ENCODE peak calls at places on chromosomes 11 and 22, in ten cellular contexts. X is ecto neural progenitor cell, R is GM12878, O is lung, G is NCI-H460, W is cardiac fibroblast, C is AG20443, Z is T-cell, N is skeletal muscle cell, J is HTR-8/SVneo. H is an unnamed sample.

GRCh38 chr22:36238348-36239149 is 778 bp downstream of the APOL2 start:
- DNase-seq in X (no peak), R (no peak), O (no peak), G (no peak), W (peak), C (no peak), Z (no peak), N (no peak), J (no peak), H (no peak)

GRCh38 chr11:41872458-41872857 is 413.0 kb upstream of the LRRC4C start:
- DNase-seq in X (no peak), R (no peak), O (no peak), G (no peak), W (no peak), C (no peak), Z (no peak), N (no peak), J (no peak), H (no peak)

GRCh38 chr22:29165336-29166060 is 40.2 kb upstream of the EMID1 start:
- DNase-seq in X (no peak), R (no peak), O (no peak), G (no peak), W (no peak), C (no peak), Z (no peak), N (no peak), J (no peak), H (peak)

GRCh38 chr22:49419661-49420060 is 408.0 kb downstream of the BRD1 start:
- DNase-seq in X (no peak), R (no peak), O (no peak), G (no peak), W (no peak), C (no peak), Z (no peak), N (no peak), J (no peak), H (no peak)

GRCh38 chr11:69253028-69253427 is 40.9 kb upstream of the MYEOV start:
- DNase-seq in X (no peak), R (no peak), O (no peak), G (no peak), W (peak), C (peak), Z (no peak), N (no peak), J (no peak), H (peak)

GRCh38 chr11:129374081-129374992 is 1.3 kb upstream of the BARX2 start:
- DNase-seq in X (peak), R (no peak), O (no peak), G (no peak), W (no peak), C (peak), Z (no peak), N (no peak), J (no peak), H (peak)

GRCh38 chr11:44949160-44950035 is 1.3 kb downstream of the TP53I11 start:
- DNase-seq in X (peak), R (no peak), O (peak), G (no peak), W (peak), C (peak), Z (peak), N (no peak), J (no peak), H (no peak)

GRCh38 chr11:129769059-129769458 is 46.6 kb upstream of the TMEM45B start:
- DNase-seq in X (no peak), R (no peak), O (no peak), G (no peak), W (no peak), C (no peak), Z (no peak), N (no peak), J (no peak), H (no peak)

GRCh38 chr22:19169947-19170318 is 8.6 kb downstream of the SLC25A1 start:
- DNase-seq in X (no peak), R (no peak), O (no peak), G (no peak), W (no peak), C (no peak), Z (no peak), N (no peak), J (no peak), H (peak)

GRCh38 chr11:132300283-132300682 is 929.9 kb downstream of the NTM start:
- DNase-seq in X (no peak), R (no peak), O (no peak), G (no peak), W (no peak), C (peak), Z (no peak), N (no peak), J (no peak), H (no peak)

GRCh38 chr11:91688672-91689071 is 535.9 kb upstream of the FAT3 start:
- DNase-seq in X (no peak), R (no peak), O (no peak), G (no peak), W (no peak), C (no peak), Z (no peak), N (no peak), J (no peak), H (no peak)

GRCh38 chr11:110366234-110366633 is 63.5 kb upstream of the FDX1 start:
- DNase-seq in X (no peak), R (no peak), O (peak), G (no peak), W (peak), C (no peak), Z (no peak), N (no peak), J (peak), H (no peak)

GRCh38 chr22:48757581-48757980 is 1070.1 kb downstream of the BRD1 start:
- DNase-seq in X (peak), R (no peak), O (no peak), G (no peak), W (no peak), C (no peak), Z (no peak), N (no peak), J (no peak), H (peak)

GRCh38 chr11:36186797-36187196 is 102.4 kb downstream of the COMMD9 start:
- DNase-seq in X (no peak), R (no peak), O (peak), G (no peak), W (no peak), C (no peak), Z (no peak), N (no peak), J (no peak), H (no peak)

GRCh38 chr11:3022300-3022967 is 30.3 kb upstream of the NAP1L4 start:
- DNase-seq in X (no peak), R (peak), O (no peak), G (no peak), W (peak), C (peak), Z (no peak), N (peak), J (no peak), H (peak)

GRCh38 chr11:44857490-44857889 is 93.2 kb downstream of the TP53I11 start:
- DNase-seq in X (no peak), R (no peak), O (no peak), G (no peak), W (no peak), C (no peak), Z (no peak), N (no peak), J (no peak), H (peak)

GRCh38 chr11:62602141-62603071 is 741 bp upstream of the MTA2 start:
- DNase-seq in X (peak), R (no peak), O (peak), G (no peak), W (peak), C (peak), Z (no peak), N (no peak), J (no peak), H (peak)

GRCh38 chr22:40728731-40729189 is 49.5 kb downstream of the MCHR1 start:
- DNase-seq in X (no peak), R (no peak), O (peak), G (no peak), W (peak), C (no peak), Z (peak), N (peak), J (no peak), H (no peak)

GRCh38 chr22:43858156-43858895 is 4.0 kb downstream of the SULT4A1 start:
- DNase-seq in X (no peak), R (no peak), O (no peak), G (no peak), W (no peak), C (no peak), Z (no peak), N (no peak), J (no peak), H (peak)

H was measured in osteoblast.